ENCODE peak calls at places on chromosomes 6 and 20, in six cellular contexts. X is omental fat pad, K is upper lobe of left lung, N is foreskin keratinocyte, G is left lobe of liver, B is pancreas. S is an unnamed sample.

GRCh38 chr20:32524871-32525501 is 60.1 kb downstream of the NOL4L start:
- ATAC-seq in X (no peak), K (no peak), N (no peak), G (peak; percentile 75), B (peak; percentile 80), S (peak; percentile 40)

GRCh38 chr6:131215212-131215611 is 79.9 kb downstream of the AKAP7 start:
- ATAC-seq in X (no peak), K (no peak), N (no peak), G (no peak), B (no peak), S (no peak)

GRCh38 chr6:16240618-16241320 is 2.4 kb downstream of the GMPR start:
- ATAC-seq in X (no peak), K (no peak), N (no peak), G (no peak), B (no peak), S (no peak)

GRCh38 chr6:37376078-37376743 is 22.4 kb downstream of the RNF8 start:
- ATAC-seq in X (no peak), K (no peak), N (no peak), G (no peak), B (no peak), S (no peak)

GRCh38 chr6:63859520-63859919 is 223.9 kb downstream of the PHF3 start:
- ATAC-seq in X (no peak), K (no peak), N (no peak), G (no peak), B (no peak), S (no peak)

GRCh38 chr6:39189131-39189530 is 40.1 kb downstream of the KCNK5 start:
- ATAC-seq in X (no peak), K (no peak), N (no peak), G (no peak), B (no peak), S (no peak)

GRCh38 chr20:62668441-62669027 is 26.2 kb downstream of the SLCO4A1 start:
- ATAC-seq in X (peak; percentile 25), K (peak; percentile 68), N (peak; percentile 54), G (peak; percentile 88), B (peak; percentile 79), S (peak; percentile 94)

GRCh38 chr20:60484316-60484715 is 526.1 kb downstream of the CDH26 start:
- ATAC-seq in X (no peak), K (no peak), N (no peak), G (no peak), B (no peak), S (no peak)

GRCh38 chr6:76814496-76815458 is 648.5 kb downstream of the HTR1B start:
- ATAC-seq in X (peak; percentile 86), K (no peak), N (no peak), G (peak; percentile 74), B (peak; percentile 81), S (no peak)

GRCh38 chr6:37579444-37580067 is 79.9 kb upstream of the CCDC167 start:
- ATAC-seq in X (no peak), K (no peak), N (no peak), G (no peak), B (no peak), S (no peak)

GRCh38 chr6:152634773-152635172 is 2.4 kb downstream of the SYNE1 start:
- ATAC-seq in X (no peak), K (no peak), N (no peak), G (no peak), B (no peak), S (no peak)